ENCODE peak calls at places on chromosomes 13 and 19, in seven cellular contexts. F is esophagus squamous epithelium, M is activated B cell treated with CpG ODN at 0.5 μM for 24 hours, Z is fibroblast of lung, J is heart right ventricle, P is endothelial cell, I is fibroblast of the aortic adventitia. N is an unnamed sample.

GRCh38 chr13:96779691-96780090 is 214.6 kb downstream of the OXGR1 start:
- DNase-seq in F (no peak), M (no peak), Z (no peak), J (no peak), P (no peak), I (no peak), N (no peak)

GRCh38 chr13:50085063-50085462 is 69.8 kb downstream of the KCNRG start:
- DNase-seq in F (no peak), M (no peak), Z (no peak), J (no peak), P (no peak), I (peak), N (no peak)

GRCh38 chr13:51453959-51454703 is 1.3 kb upstream of the INTS6 start:
- DNase-seq in F (no peak), M (peak), Z (peak), J (peak), P (peak), I (peak), N (no peak)

GRCh38 chr19:49442354-49442753 is 1.0 kb upstream of the SLC17A7 start:
- DNase-seq in F (no peak), M (no peak), Z (no peak), J (peak), P (no peak), I (no peak), N (no peak)

GRCh38 chr13:105897575-105897974 is 637.9 kb downstream of the EFNB2 start:
- DNase-seq in F (no peak), M (no peak), Z (no peak), J (no peak), P (no peak), I (no peak), N (no peak)

GRCh38 chr19:49857061-49857833 is 6.3 kb downstream of the PTOV1 start:
- DNase-seq in F (no peak), M (no peak), Z (no peak), J (no peak), P (no peak), I (no peak), N (no peak)

GRCh38 chr13:95352486-95352885 is 51.2 kb upstream of the ABCC4 start:
- DNase-seq in F (no peak), M (no peak), Z (no peak), J (no peak), P (no peak), I (no peak), N (no peak)

GRCh38 chr13:20492641-20493040 is 33.0 kb downstream of the CRYL1 start:
- DNase-seq in F (no peak), M (peak), Z (peak), J (no peak), P (peak), I (peak), N (no peak)

GRCh38 chr19:10018219-10018618 is 4.9 kb downstream of the RDH8 start:
- DNase-seq in F (no peak), M (no peak), Z (peak), J (no peak), P (no peak), I (no peak), N (no peak)

DNA sequence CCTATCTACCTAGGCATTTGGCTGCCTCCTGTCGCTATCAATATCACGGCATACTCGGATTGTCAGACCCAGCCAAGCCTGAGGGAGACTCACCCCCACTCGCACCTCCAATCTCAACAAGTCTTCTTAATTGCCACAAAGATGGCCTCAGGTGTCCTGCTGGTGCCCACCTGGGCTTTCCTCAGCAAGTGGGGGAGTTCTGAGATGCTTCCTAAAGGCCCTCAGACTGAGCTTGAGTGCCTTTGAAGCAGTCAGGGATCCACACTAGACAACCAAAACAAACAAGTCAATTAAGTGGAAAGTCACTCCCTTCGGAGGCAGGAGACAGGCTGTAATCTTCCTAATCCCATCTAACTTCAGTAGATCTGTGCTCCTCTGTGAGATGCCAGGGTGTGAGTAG is 68.4 kb upstream of the SERP2 start:
- DNase-seq in F (no peak), M (no peak), Z (no peak), J (no peak), P (no peak), I (no peak), N (no peak)
- TF ChIP-seq CTCF in F (no peak), M (no peak), Z (no peak), J (no peak), P (no peak), I (no peak), N (no peak)

GRCh38 chr13:46679369-46680180 is 117.4 kb downstream of the ESD start:
- DNase-seq in F (no peak), M (peak), Z (peak), J (peak), P (no peak), I (peak), N (peak)
- TF ChIP-seq CTCF in F (no peak), M (no peak), Z (peak), J (peak), P (no peak), I (peak), N (peak)

GRCh38 chr13:111429064-111429558 is 108.7 kb downstream of the TEX29 start:
- DNase-seq in F (no peak), M (no peak), Z (peak), J (peak), P (peak), I (peak), N (no peak)
- TF ChIP-seq CTCF in F (no peak), M (no peak), Z (peak), J (peak), P (peak), I (peak), N (peak)

GRCh38 chr19:18470153-18470552 is 32.2 kb upstream of the ISYNA1 start:
- DNase-seq in F (no peak), M (no peak), Z (no peak), J (no peak), P (peak), I (peak), N (no peak)
- TF ChIP-seq CTCF in F (no peak), M (no peak), Z (peak), J (peak), P (no peak), I (peak), N (no peak)

GRCh38 chr13:44649118-44649455 is 73.0 kb upstream of the TSC22D1 start:
- DNase-seq in F (no peak), M (no peak), Z (no peak), J (no peak), P (no peak), I (no peak), N (no peak)

GRCh38 chr13:44651209-44651608 is 75.1 kb upstream of the TSC22D1 start:
- DNase-seq in F (no peak), M (no peak), Z (no peak), J (no peak), P (no peak), I (no peak), N (no peak)

GRCh38 chr13:44649834-44650233 is 73.7 kb upstream of the TSC22D1 start:
- DNase-seq in F (no peak), M (no peak), Z (no peak), J (no peak), P (no peak), I (no peak), N (no peak)

GRCh38 chr13:44646044-44646443 is 69.9 kb upstream of the TSC22D1 start:
- DNase-seq in F (no peak), M (no peak), Z (no peak), J (no peak), P (no peak), I (no peak), N (no peak)

DNA sequence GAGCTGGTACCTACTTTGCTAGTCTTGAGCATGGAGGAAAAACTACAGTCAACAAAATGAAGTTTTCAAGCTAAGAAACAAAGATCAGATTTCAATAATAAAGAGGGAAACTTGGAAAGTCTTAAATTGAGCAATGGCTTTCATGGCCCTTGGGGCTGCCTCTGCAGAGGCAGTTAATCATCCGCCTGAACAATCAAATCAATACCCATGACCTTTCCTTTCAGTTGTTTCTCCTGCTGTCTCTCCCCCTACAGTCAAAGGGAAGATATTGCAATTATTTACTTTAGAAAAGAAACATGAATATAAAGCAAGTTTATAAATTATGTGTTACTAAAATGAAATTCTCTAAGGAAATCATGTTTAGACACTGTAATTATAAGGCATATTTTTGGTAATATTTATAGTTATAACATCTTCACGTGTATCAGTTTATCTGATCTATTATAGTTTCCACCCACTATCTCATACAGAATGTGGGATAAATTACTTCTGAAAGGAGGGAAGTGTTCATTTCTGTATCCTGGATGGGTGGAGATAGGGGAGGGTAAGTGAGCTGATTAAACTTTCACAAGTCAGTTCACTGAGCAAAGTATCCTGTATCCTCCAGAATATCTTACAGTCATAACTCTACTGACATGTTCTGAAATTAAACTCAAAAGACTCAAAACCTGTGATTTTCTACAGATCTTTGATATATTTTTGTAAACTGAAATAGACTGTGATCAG is 72.4 kb upstream of the TSC22D1 start:
- DNase-seq in F (no peak), M (no peak), Z (no peak), J (no peak), P (no peak), I (no peak), N (no peak)
- TF ChIP-seq CTCF in F (no peak), M (no peak), Z (peak), J (peak), P (peak), I (peak), N (peak)

N was measured in natural killer cell.